ENCODE peak calls at places on chromosomes 6 and 20, in ten cellular contexts. C, B, J, M, Q, G, U, K, V and F are unnamed samples.

GRCh38 chr20:14116037-14116436 is 120.7 kb downstream of the MACROD2 start:
- DNase-seq in C (no peak), B (no peak), J (no peak), M (no peak), Q (no peak), G (no peak), U (no peak), K (no peak), V (no peak), F (no peak)

GRCh38 chr20:38728911-38729642 is 4.8 kb downstream of the SLC32A1 start:
- DNase-seq in C (no peak), B (no peak), J (peak), M (no peak), Q (no peak), G (no peak), U (no peak), K (no peak), V (no peak), F (peak)

GRCh38 chr6:40588480-40588879 is 1.3 kb upstream of the LRFN2 start:
- DNase-seq in C (no peak), B (no peak), J (peak), M (no peak), Q (no peak), G (no peak), U (no peak), K (no peak), V (no peak), F (no peak)

GRCh38 chr6:134674562-134674961 is 275.3 kb downstream of the ALDH8A1 start:
- DNase-seq in C (no peak), B (no peak), J (no peak), M (no peak), Q (no peak), G (no peak), U (no peak), K (no peak), V (no peak), F (no peak)

GRCh38 chr20:38764563-38765355 is 16.5 kb downstream of the ACTR5 start:
- DNase-seq in C (peak), B (peak), J (peak), M (peak), Q (peak), G (no peak), U (no peak), K (no peak), V (peak), F (no peak)

GRCh38 chr6:24359640-24360454 is 2.0 kb upstream of the DCDC2 start:
- DNase-seq in C (peak), B (peak), J (peak), M (peak), Q (peak), G (peak), U (peak), K (peak), V (peak), F (peak)

GRCh38 chr6:35719407-35719829 is 17.4 kb upstream of the ARMC12 start:
- DNase-seq in C (no peak), B (no peak), J (no peak), M (no peak), Q (no peak), G (no peak), U (no peak), K (no peak), V (no peak), F (no peak)

GRCh38 chr6:1247058-1247457 is 64.8 kb upstream of the FOXQ1 start:
- DNase-seq in C (no peak), B (no peak), J (no peak), M (no peak), Q (peak), G (no peak), U (no peak), K (no peak), V (no peak), F (no peak)

GRCh38 chr6:20038385-20038784 is 173.9 kb downstream of the MBOAT1 start:
- DNase-seq in C (no peak), B (no peak), J (no peak), M (no peak), Q (no peak), G (no peak), U (no peak), K (no peak), V (no peak), F (no peak)

GRCh38 chr6:139144490-139145085 is 9.7 kb downstream of the HECA start:
- DNase-seq in C (no peak), B (no peak), J (no peak), M (no peak), Q (no peak), G (no peak), U (no peak), K (no peak), V (no peak), F (no peak)

GRCh38 chr6:98054453-98054852 is 771.4 kb upstream of the MMS22L start:
- DNase-seq in C (no peak), B (no peak), J (peak), M (peak), Q (no peak), G (no peak), U (no peak), K (no peak), V (no peak), F (no peak)

GRCh38 chr6:56155634-56156141 is 91.7 kb downstream of the COL21A1 start:
- DNase-seq in C (no peak), B (no peak), J (no peak), M (no peak), Q (no peak), G (no peak), U (no peak), K (no peak), V (no peak), F (no peak)

GRCh38 chr20:22545045-22545444 is 39.3 kb downstream of the FOXA2 start:
- DNase-seq in C (no peak), B (no peak), J (no peak), M (no peak), Q (no peak), G (no peak), U (no peak), K (no peak), V (no peak), F (no peak)

GRCh38 chr6:149480502-149481280 is 4.1 kb downstream of the ZC3H12D start:
- DNase-seq in C (no peak), B (peak), J (no peak), M (no peak), Q (no peak), G (no peak), U (no peak), K (no peak), V (no peak), F (no peak)

GRCh38 chr20:63863798-63864544 is 1.1 kb upstream of the TPD52L2 start:
- DNase-seq in C (peak), B (peak), J (peak), M (peak), Q (peak), G (peak), U (peak), K (peak), V (peak), F (peak)

GRCh38 chr6:141244366-141244765 is 888.4 kb upstream of the GJE1 start:
- DNase-seq in C (no peak), B (no peak), J (no peak), M (no peak), Q (no peak), G (no peak), U (no peak), K (no peak), V (no peak), F (no peak)